ENCODE peak calls at places on chromosome 9, in five cellular contexts. K is heart left ventricle; M is activated naive CD8-positive, alpha-beta T cell treated with anti-CD3 and anti-CD28 coated beads for 36 hours; A is NCI-H774; C is cardiac fibroblast. H is an unnamed sample.
A peak's percentile ranks its signal among the peaks of the same experiment; 100 is the strongest.

GRCh38 chr9:20358201-20358600 is 264.1 kb downstream of the MLLT3 start:
- DNase-seq in C (peak; percentile 83), K (no peak), A (no peak), M (no peak), H (no peak)

GRCh38 chr9:5470122-5470521 is 19.8 kb downstream of the CD274 start:
- DNase-seq in A (no peak), C (no peak), K (no peak), M (no peak), H (no peak)

GRCh38 chr9:97900738-97901565 is 21.3 kb downstream of the TRMO start:
- DNase-seq in M (no peak), K (no peak), A (no peak), C (peak; percentile 75), H (peak; percentile 71)

GRCh38 chr9:82021198-82021597 is 32.6 kb downstream of the SPATA31D1 start:
- DNase-seq in A (no peak), K (peak; percentile 25), M (no peak), C (peak; percentile 97), H (peak; percentile 74)

GRCh38 chr9:113416149-113416726 is 5.7 kb downstream of the C9orf43 start:
- DNase-seq in M (no peak), A (no peak), K (no peak), C (no peak), H (no peak)

GRCh38 chr9:108257387-108257786 is 598.4 kb downstream of the ACTL7B start:
- DNase-seq in C (no peak), K (no peak), A (no peak), M (no peak), H (peak; percentile 27)

GRCh38 chr9:107711528-107711927 is 222.0 kb upstream of the KLF4 start:
- DNase-seq in A (no peak), K (no peak), C (peak; percentile 94), M (no peak), H (peak; percentile 80)

GRCh38 chr9:5857928-5858327 is 25.0 kb upstream of the ERMP1 start:
- DNase-seq in A (no peak), K (no peak), C (no peak), M (no peak), H (no peak)

GRCh38 chr9:38362912-38363588 is 29.5 kb upstream of the ALDH1B1 start:
- DNase-seq in A (peak; percentile 71), C (peak; percentile 92), K (no peak), M (peak; percentile 3), H (peak; percentile 84)

GRCh38 chr9:89532478-89532877 is 34.6 kb upstream of the SEMA4D start:
- DNase-seq in A (no peak), K (no peak), M (peak; percentile 63), C (no peak), H (no peak)

GRCh38 chr9:78044189-78044588 is 12.6 kb upstream of the GNAQ start:
- DNase-seq in C (no peak), M (no peak), K (no peak), A (peak; percentile 65), H (no peak)

GRCh38 chr9:72006481-72006880 is 53.9 kb downstream of the C9orf57 start:
- DNase-seq in K (no peak), A (no peak), C (peak; percentile 40), M (no peak), H (peak; percentile 28)

GRCh38 chr9:35028341-35028740 is 38.8 kb downstream of the DNAJB5 start:
- DNase-seq in M (no peak), A (no peak), C (peak; percentile 45), K (no peak), H (no peak)

GRCh38 chr9:109556786-109557185 is 58.7 kb upstream of the PTPN3 start:
- DNase-seq in C (no peak), K (no peak), M (no peak), A (no peak), H (no peak)

GRCh38 chr9:90805006-90805993 is 3.7 kb downstream of the SYK start:
- DNase-seq in A (peak; percentile 34), M (no peak), K (no peak), C (no peak), H (no peak)

H was measured in GM03348.